ENCODE peak calls at places on chromosomes 6 and 20, in ten cellular contexts. D, P, U, R, L, T, S, Q, W and X are unnamed samples.

GRCh38 chr6:96836579-96837137 is 619 bp downstream of the GPR63 start:
- DNase-seq in D (no peak), P (no peak), U (no peak), R (no peak), L (peak; percentile 32), T (no peak), S (no peak), Q (no peak), W (no peak), X (peak; percentile 13)

GRCh38 chr6:152566040-152566875 is 70.9 kb downstream of the SYNE1 start:
- DNase-seq in D (no peak), P (no peak), U (no peak), R (no peak), L (no peak), T (no peak), S (no peak), Q (no peak), W (no peak), X (no peak)

GRCh38 chr20:25553819-25554296 is 31.5 kb downstream of the NINL start:
- DNase-seq in D (no peak), P (no peak), U (no peak), R (no peak), L (no peak), T (no peak), S (no peak), Q (peak; percentile 75), W (no peak), X (no peak)

GRCh38 chr6:33428219-33428890 is 8.5 kb downstream of the SYNGAP1 start:
- DNase-seq in D (no peak), P (no peak), U (no peak), R (no peak), L (peak; percentile 57), T (no peak), S (no peak), Q (no peak), W (no peak), X (no peak)

GRCh38 chr20:21315138-21315537 is 12.0 kb downstream of the XRN2 start:
- DNase-seq in D (no peak), P (no peak), U (no peak), R (no peak), L (no peak), T (no peak), S (no peak), Q (no peak), W (no peak), X (no peak)

GRCh38 chr20:34985439-34986310 is 30.0 kb downstream of the MYH7B start:
- DNase-seq in D (no peak), P (no peak), U (no peak), R (no peak), L (no peak), T (no peak), S (no peak), Q (no peak), W (no peak), X (no peak)

GRCh38 chr20:16459019-16459700 is 114.1 kb downstream of the KIF16B start:
- DNase-seq in D (no peak), P (no peak), U (no peak), R (no peak), L (no peak), T (no peak), S (no peak), Q (peak; percentile 66), W (no peak), X (no peak)

GRCh38 chr20:33793011-33793931 is 17.9 kb upstream of the CHMP4B start:
- DNase-seq in D (no peak), P (no peak), U (no peak), R (no peak), L (no peak), T (no peak), S (no peak), Q (peak; percentile 86), W (no peak), X (peak; percentile 43)

GRCh38 chr6:145327497-145328055 is 407.7 kb downstream of the EPM2A start:
- DNase-seq in D (no peak), P (no peak), U (no peak), R (no peak), L (peak; percentile 3), T (no peak), S (no peak), Q (no peak), W (no peak), X (no peak)

GRCh38 chr6:145319605-145320004 is 415.7 kb downstream of the EPM2A start:
- DNase-seq in D (no peak), P (no peak), U (no peak), R (no peak), L (no peak), T (no peak), S (no peak), Q (no peak), W (no peak), X (no peak)

GRCh38 chr6:145318952-145319351 is 416.4 kb downstream of the EPM2A start:
- DNase-seq in D (peak; percentile 1), P (no peak), U (no peak), R (no peak), L (peak; percentile 4), T (no peak), S (no peak), Q (no peak), W (no peak), X (no peak)

DNA sequence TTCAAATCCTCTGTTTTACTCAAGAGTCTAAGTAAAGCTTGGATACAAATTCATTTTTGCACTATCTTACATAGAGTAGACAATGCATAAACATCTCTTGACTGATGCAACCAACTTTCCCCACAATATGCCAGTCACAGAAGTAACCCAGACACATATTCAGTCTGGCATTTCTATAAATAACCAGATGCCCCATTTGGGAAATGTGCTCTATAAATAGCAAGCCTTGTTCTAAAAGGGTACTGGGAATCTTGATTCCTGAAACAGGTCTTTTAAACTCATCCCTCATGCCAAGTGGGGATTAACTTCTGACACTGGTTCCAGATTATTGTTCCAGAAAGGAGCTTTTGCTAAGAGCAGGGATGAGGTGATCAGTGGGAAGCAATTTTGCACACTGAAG is 411.7 kb downstream of the EPM2A start:
- DNase-seq in D (no peak), P (no peak), U (no peak), R (no peak), L (no peak), T (no peak), S (no peak), Q (no peak), W (no peak), X (no peak)
- TF ChIP-seq POLR2AphosphoS5 in D (no peak), P (no peak), U (no peak), R (no peak), L (no peak), T (no peak), S (no peak), Q (no peak), W (no peak), X (no peak)

GRCh38 chr20:39800111-39800510 is 838.0 kb downstream of the DHX35 start:
- DNase-seq in D (no peak), P (no peak), U (no peak), R (peak; percentile 5), L (no peak), T (no peak), S (no peak), Q (no peak), W (no peak), X (no peak)

GRCh38 chr20:39799366-39799965 is 837.3 kb downstream of the DHX35 start:
- DNase-seq in D (no peak), P (no peak), U (no peak), R (no peak), L (no peak), T (no peak), S (no peak), Q (no peak), W (no peak), X (no peak)

GRCh38 chr20:39800548-39800947 is 838.4 kb downstream of the DHX35 start:
- DNase-seq in D (no peak), P (no peak), U (no peak), R (no peak), L (no peak), T (no peak), S (no peak), Q (peak; percentile 69), W (no peak), X (no peak)

DNA sequence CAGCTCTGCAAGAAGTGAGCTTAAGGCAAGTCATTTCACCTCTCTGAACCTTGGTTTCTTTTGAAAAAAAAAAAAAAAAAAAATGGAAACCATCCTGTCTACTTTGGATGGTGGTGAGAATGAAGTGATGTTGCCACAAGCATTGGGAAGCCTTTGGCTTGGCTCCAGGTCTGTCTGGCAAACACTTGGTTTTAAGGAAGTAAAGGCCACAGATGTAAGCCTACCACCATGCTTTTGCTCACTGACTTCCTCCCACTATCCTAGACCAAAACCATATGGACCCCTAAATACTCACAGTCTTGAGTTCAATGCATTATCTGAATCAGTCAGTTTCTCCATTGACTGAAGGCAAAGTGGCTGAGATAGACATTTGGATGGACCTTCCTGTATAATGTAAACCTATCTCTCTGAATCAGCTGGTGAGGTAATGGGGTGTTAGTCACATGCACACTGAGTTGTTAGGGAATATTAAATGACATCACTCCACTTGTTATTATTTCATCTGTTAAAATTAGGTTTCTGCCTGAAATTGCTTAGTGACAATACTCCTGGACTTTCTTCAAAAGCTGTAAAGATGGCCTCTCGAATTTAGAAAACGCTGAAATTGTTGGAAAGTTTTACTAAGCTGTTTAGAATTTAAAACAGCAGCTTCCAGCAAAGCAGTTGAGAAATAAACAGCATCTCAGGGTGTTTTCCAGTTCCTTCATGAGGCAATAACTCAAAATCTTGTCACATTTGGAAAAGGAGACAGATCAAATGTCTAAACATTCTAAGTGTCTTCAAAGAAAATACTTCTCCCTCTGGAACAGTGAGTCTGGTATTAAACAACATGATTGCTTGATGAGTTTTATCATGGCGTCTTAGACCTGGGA is 833.5 kb downstream of the DHX35 start:
- DNase-seq in D (no peak), P (no peak), U (no peak), R (no peak), L (no peak), T (no peak), S (no peak), Q (no peak), W (no peak), X (no peak)
- TF ChIP-seq POLR2AphosphoS5 in D (no peak), P (no peak), U (peak; percentile 69), R (no peak), L (no peak), T (no peak), S (no peak), Q (peak; percentile 22), W (no peak), X (no peak)

DNA sequence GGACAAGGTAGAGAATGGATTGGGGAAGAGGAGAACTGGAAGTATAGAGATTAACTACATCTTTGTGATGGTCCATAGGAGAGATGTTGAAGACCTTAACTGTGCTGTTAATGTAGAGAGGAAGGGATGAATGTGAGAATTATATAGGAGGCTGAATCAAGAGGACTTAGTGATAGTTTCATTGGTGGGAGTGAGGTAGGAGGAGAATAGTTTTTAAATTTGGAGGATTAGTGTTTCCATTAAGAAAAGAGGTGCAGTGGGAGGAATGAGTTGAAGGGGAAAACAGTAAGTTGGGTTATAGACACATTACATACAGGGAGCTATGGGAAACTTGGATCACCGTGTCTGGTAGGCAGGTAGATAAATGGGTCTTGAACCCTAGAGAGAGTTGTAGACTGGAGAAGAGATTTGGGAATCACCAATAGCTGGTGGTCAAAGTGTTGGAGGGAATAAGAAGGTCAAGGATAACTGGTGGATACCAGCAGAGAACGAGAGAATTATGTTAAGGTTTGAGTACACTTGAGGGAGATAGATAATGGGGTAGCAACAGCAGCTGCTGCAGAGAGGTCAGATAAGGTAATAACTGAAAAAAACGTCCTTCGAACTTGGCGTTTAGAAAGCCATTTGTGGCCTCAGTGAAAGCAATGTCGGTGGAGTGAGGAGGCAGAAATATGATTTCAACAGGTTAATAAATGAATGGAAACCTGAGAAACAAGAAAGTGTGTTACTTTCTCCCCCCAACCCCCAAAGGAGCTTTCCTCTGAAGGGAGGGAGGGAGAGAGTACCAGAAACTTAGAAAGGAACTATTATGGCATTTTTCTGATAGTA is 3.1 kb downstream of the C6orf89 start:
- DNase-seq in D (no peak), P (no peak), U (no peak), R (no peak), L (no peak), T (no peak), S (no peak), Q (no peak), W (no peak), X (no peak)
- TF ChIP-seq POLR2AphosphoS5 in D (no peak), P (no peak), U (no peak), R (no peak), L (no peak), T (no peak), S (no peak), Q (no peak), W (no peak), X (no peak)

GRCh38 chr6:13332349-13332706 is 4.0 kb upstream of the TBC1D7 start:
- DNase-seq in D (no peak), P (no peak), U (no peak), R (no peak), L (no peak), T (no peak), S (no peak), Q (no peak), W (no peak), X (peak; percentile 35)

GRCh38 chr6:13328875-13329183 is 492 bp upstream of the TBC1D7 start:
- DNase-seq in D (no peak), P (no peak), U (no peak), R (no peak), L (no peak), T (no peak), S (no peak), Q (no peak), W (no peak), X (no peak)

GRCh38 chr6:13331516-13332348 is 3.4 kb upstream of the TBC1D7 start:
- DNase-seq in D (peak; percentile 19), P (no peak), U (no peak), R (no peak), L (peak; percentile 44), T (no peak), S (no peak), Q (no peak), W (no peak), X (peak; percentile 12)

GRCh38 chr6:13327691-13328075 is 654 bp downstream of the TBC1D7 start:
- DNase-seq in D (no peak), P (no peak), U (no peak), R (no peak), L (peak; percentile 28), T (no peak), S (no peak), Q (no peak), W (no peak), X (no peak)

GRCh38 chr6:13328076-13328874 is at the start of gene TBC1D7:
- DNase-seq in D (peak; percentile 73), P (peak; percentile 95), U (peak; percentile 90), R (peak; percentile 80), L (peak; percentile 91), T (peak; percentile 77), S (peak; percentile 79), Q (peak; percentile 97), W (no peak), X (peak; percentile 89)
- TF ChIP-seq POLR2AphosphoS5 in D (peak; percentile 95), P (peak; percentile 79), U (peak; percentile 78), R (peak; percentile 90), L (peak; percentile 94), T (peak; percentile 83), S (peak; percentile 82), Q (peak; percentile 71), W (peak; percentile 95), X (peak; percentile 86)